ENCODE peak calls at places on chromosomes 4 and X, in five cellular contexts. K is lower lobe of right lung, L is posterior cingulate gyrus, X is T-helper 1 cell, T is activated T-helper 1 cell treated with Interleukin-2 at 50 U/mL for 16 hours. P is an unnamed sample.

GRCh38 chr4:79253930-79254329 is 71.9 kb downstream of the NAA11 start:
- DNase-seq in K (no peak), X (no peak), T (no peak), L (no peak), P (no peak)

GRCh38 chr4:110128092-110128989 is 70.1 kb downstream of the ELOVL6 start:
- DNase-seq in L (no peak), T (no peak), X (no peak), K (no peak), P (no peak)

GRCh38 chrX:135625995-135626394 is 87.4 kb upstream of the CT45A1 start:
- DNase-seq in X (no peak), L (no peak), K (no peak), T (no peak), P (no peak)

GRCh38 chrX:22365460-22365859 is 92.7 kb downstream of the CBLL2 start:
- DNase-seq in X (no peak), K (no peak), T (no peak), L (no peak), P (no peak)

GRCh38 chrX:107599371-107599970 is 28.8 kb upstream of the PRPS1 start:
- DNase-seq in X (no peak), K (no peak), L (no peak), T (no peak), P (peak)

GRCh38 chrX:48971325-48972213 is at the start of gene KCND1:
- DNase-seq in K (no peak), L (no peak), T (no peak), X (no peak), P (peak)

GRCh38 chrX:38458071-38458470 is 103.3 kb upstream of the TSPAN7 start:
- DNase-seq in T (no peak), K (no peak), L (no peak), X (no peak), P (no peak)

GRCh38 chrX:112008724-112009123 is 73.9 kb downstream of the TRPC5 start:
- DNase-seq in K (no peak), X (no peak), L (no peak), T (no peak), P (no peak)

GRCh38 chr4:13108096-13108495 is 376.0 kb downstream of the RAB28 start:
- DNase-seq in K (no peak), X (no peak), T (no peak), L (no peak), P (no peak)

GRCh38 chr4:7157666-7158065 is 34.7 kb upstream of the SORCS2 start:
- DNase-seq in T (no peak), L (no peak), X (no peak), K (no peak), P (no peak)

GRCh38 chr4:15077969-15078368 is 75.7 kb downstream of the CPEB2 start:
- DNase-seq in L (no peak), X (no peak), T (no peak), K (no peak), P (no peak)

GRCh38 chrX:46814966-46815365 is 21.9 kb upstream of the RP2 start:
- DNase-seq in L (no peak), K (no peak), X (no peak), T (no peak), P (no peak)

GRCh38 chr4:56817840-56818491 is 3.5 kb downstream of the SPINK2 start:
- DNase-seq in X (no peak), K (no peak), L (no peak), T (no peak), P (no peak)

GRCh38 chr4:3340703-3341088 is 47.9 kb downstream of the RGS12 start:
- DNase-seq in T (no peak), K (peak), L (no peak), X (no peak), P (no peak)

GRCh38 chr4:176187610-176188009 is 7.8 kb downstream of the SPATA4 start:
- DNase-seq in L (no peak), T (no peak), X (no peak), K (no peak), P (no peak)

GRCh38 chr4:71380721-71381120 is 41.9 kb downstream of the SLC4A4 start:
- DNase-seq in X (no peak), T (no peak), K (no peak), L (no peak), P (no peak)

P was measured in hypothalamus.